ENCODE peak calls at places on chromosomes 5 and 9, in eight cellular contexts. One of them, this sample, is unnamed.

GRCh38 chr5:139651863-139652787 is 4.0 kb downstream of the CXXC5 start:
- DNase-seq in neural progenitor cell: peak
- DNase-seq in uterus: peak
- DNase-seq in nephron progenitor cell: peak
- DNase-seq in omental fat pad: no peak
- DNase-seq in GM13976: peak
- DNase-seq in vagina: no peak
- DNase-seq in transverse colon: peak
- DNase-seq in this sample: peak

GRCh38 chr9:65437724-65438123 is 152.7 kb upstream of the FOXD4L5 start:
- DNase-seq in neural progenitor cell: no peak
- DNase-seq in uterus: no peak
- DNase-seq in nephron progenitor cell: no peak
- DNase-seq in omental fat pad: no peak
- DNase-seq in GM13976: no peak
- DNase-seq in vagina: no peak
- DNase-seq in transverse colon: no peak
- DNase-seq in this sample: no peak

GRCh38 chr5:139843991-139844390 is 48.4 kb downstream of the PSD2 start:
- DNase-seq in neural progenitor cell: no peak
- DNase-seq in uterus: no peak
- DNase-seq in nephron progenitor cell: no peak
- DNase-seq in omental fat pad: no peak
- DNase-seq in GM13976: peak
- DNase-seq in vagina: no peak
- DNase-seq in transverse colon: no peak
- DNase-seq in this sample: peak

GRCh38 chr5:15833365-15833764 is 333.4 kb downstream of the FBXL7 start:
- DNase-seq in neural progenitor cell: no peak
- DNase-seq in uterus: no peak
- DNase-seq in nephron progenitor cell: no peak
- DNase-seq in omental fat pad: no peak
- DNase-seq in GM13976: no peak
- DNase-seq in vagina: no peak
- DNase-seq in transverse colon: no peak
- DNase-seq in this sample: no peak

GRCh38 chr5:132484386-132484715 is 6.2 kb downstream of the IRF1 start:
- DNase-seq in neural progenitor cell: no peak
- DNase-seq in uterus: peak
- DNase-seq in nephron progenitor cell: no peak
- DNase-seq in omental fat pad: no peak
- DNase-seq in GM13976: no peak
- DNase-seq in vagina: no peak
- DNase-seq in transverse colon: peak
- DNase-seq in this sample: no peak

GRCh38 chr5:24161559-24161958 is 483.2 kb downstream of the CDH10 start:
- DNase-seq in neural progenitor cell: no peak
- DNase-seq in uterus: no peak
- DNase-seq in nephron progenitor cell: no peak
- DNase-seq in omental fat pad: no peak
- DNase-seq in GM13976: no peak
- DNase-seq in vagina: no peak
- DNase-seq in transverse colon: no peak
- DNase-seq in this sample: no peak

GRCh38 chr5:1118738-1119137 is 6.9 kb upstream of the SLC12A7 start:
- DNase-seq in neural progenitor cell: no peak
- DNase-seq in uterus: peak
- DNase-seq in nephron progenitor cell: no peak
- DNase-seq in omental fat pad: no peak
- DNase-seq in GM13976: no peak
- DNase-seq in vagina: no peak
- DNase-seq in transverse colon: peak
- DNase-seq in this sample: no peak

GRCh38 chr5:65077653-65078052 is 308.9 kb downstream of the CWC27 start:
- DNase-seq in neural progenitor cell: no peak
- DNase-seq in uterus: no peak
- DNase-seq in nephron progenitor cell: no peak
- DNase-seq in omental fat pad: no peak
- DNase-seq in GM13976: no peak
- DNase-seq in vagina: no peak
- DNase-seq in transverse colon: no peak
- DNase-seq in this sample: no peak

GRCh38 chr5:32413466-32414263 is 30.9 kb downstream of the ZFR start:
- DNase-seq in neural progenitor cell: no peak
- DNase-seq in uterus: no peak
- DNase-seq in nephron progenitor cell: no peak
- DNase-seq in omental fat pad: no peak
- DNase-seq in GM13976: no peak
- DNase-seq in vagina: no peak
- DNase-seq in transverse colon: no peak
- DNase-seq in this sample: no peak

GRCh38 chr5:169712428-169712827 is 75.4 kb downstream of the DOCK2 start:
- DNase-seq in neural progenitor cell: no peak
- DNase-seq in uterus: no peak
- DNase-seq in nephron progenitor cell: no peak
- DNase-seq in omental fat pad: no peak
- DNase-seq in GM13976: no peak
- DNase-seq in vagina: no peak
- DNase-seq in transverse colon: no peak
- DNase-seq in this sample: no peak

GRCh38 chr5:157888814-157889532 is 30.0 kb upstream of the CLINT1 start:
- DNase-seq in neural progenitor cell: no peak
- DNase-seq in uterus: no peak
- DNase-seq in nephron progenitor cell: no peak
- DNase-seq in omental fat pad: no peak
- DNase-seq in GM13976: no peak
- DNase-seq in vagina: no peak
- DNase-seq in transverse colon: no peak
- DNase-seq in this sample: no peak

GRCh38 chr5:43556857-43557593 is at the start of gene PAIP1:
- DNase-seq in neural progenitor cell: peak
- DNase-seq in uterus: peak
- DNase-seq in nephron progenitor cell: peak
- DNase-seq in omental fat pad: peak
- DNase-seq in GM13976: peak
- DNase-seq in vagina: no peak
- DNase-seq in transverse colon: peak
- DNase-seq in this sample: peak
- TF ChIP-seq CTCF in neural progenitor cell: peak
- TF ChIP-seq CTCF in uterus: peak
- TF ChIP-seq CTCF in nephron progenitor cell: peak
- TF ChIP-seq CTCF in omental fat pad: no peak
- TF ChIP-seq CTCF in GM13976: peak
- TF ChIP-seq CTCF in vagina: no peak
- TF ChIP-seq CTCF in transverse colon: peak
- TF ChIP-seq CTCF in this sample: peak

GRCh38 chr9:121989010-121989409 is 104.1 kb downstream of the TTLL11 start:
- DNase-seq in neural progenitor cell: peak
- DNase-seq in uterus: no peak
- DNase-seq in nephron progenitor cell: no peak
- DNase-seq in omental fat pad: no peak
- DNase-seq in GM13976: no peak
- DNase-seq in vagina: no peak
- DNase-seq in transverse colon: no peak
- DNase-seq in this sample: no peak
- TF ChIP-seq CTCF in neural progenitor cell: peak
- TF ChIP-seq CTCF in uterus: no peak
- TF ChIP-seq CTCF in nephron progenitor cell: no peak
- TF ChIP-seq CTCF in omental fat pad: no peak
- TF ChIP-seq CTCF in GM13976: no peak
- TF ChIP-seq CTCF in vagina: no peak
- TF ChIP-seq CTCF in transverse colon: no peak
- TF ChIP-seq CTCF in this sample: no peak

GRCh38 chr5:81207009-81207408 is 26.1 kb upstream of the CKMT2 start:
- DNase-seq in neural progenitor cell: peak
- DNase-seq in uterus: no peak
- DNase-seq in nephron progenitor cell: no peak
- DNase-seq in omental fat pad: no peak
- DNase-seq in GM13976: no peak
- DNase-seq in vagina: no peak
- DNase-seq in transverse colon: no peak
- DNase-seq in this sample: no peak
- TF ChIP-seq CTCF in neural progenitor cell: peak
- TF ChIP-seq CTCF in uterus: no peak
- TF ChIP-seq CTCF in nephron progenitor cell: no peak
- TF ChIP-seq CTCF in omental fat pad: no peak
- TF ChIP-seq CTCF in GM13976: peak
- TF ChIP-seq CTCF in vagina: no peak
- TF ChIP-seq CTCF in transverse colon: no peak
- TF ChIP-seq CTCF in this sample: peak

GRCh38 chr9:119318371-119318770 is 50.9 kb downstream of the BRINP1 start:
- DNase-seq in neural progenitor cell: peak
- DNase-seq in uterus: no peak
- DNase-seq in nephron progenitor cell: no peak
- DNase-seq in omental fat pad: no peak
- DNase-seq in GM13976: no peak
- DNase-seq in vagina: no peak
- DNase-seq in transverse colon: no peak
- DNase-seq in this sample: no peak
- TF ChIP-seq CTCF in neural progenitor cell: peak
- TF ChIP-seq CTCF in uterus: no peak
- TF ChIP-seq CTCF in nephron progenitor cell: no peak
- TF ChIP-seq CTCF in omental fat pad: no peak
- TF ChIP-seq CTCF in GM13976: no peak
- TF ChIP-seq CTCF in vagina: no peak
- TF ChIP-seq CTCF in transverse colon: no peak
- TF ChIP-seq CTCF in this sample: no peak

GRCh38 chr5:127957183-127957582 is 126.4 kb upstream of the SLC12A2 start:
- DNase-seq in neural progenitor cell: no peak
- DNase-seq in uterus: peak
- DNase-seq in nephron progenitor cell: no peak
- DNase-seq in omental fat pad: no peak
- DNase-seq in GM13976: no peak
- DNase-seq in vagina: no peak
- DNase-seq in transverse colon: peak
- DNase-seq in this sample: no peak
- TF ChIP-seq CTCF in neural progenitor cell: no peak
- TF ChIP-seq CTCF in uterus: no peak
- TF ChIP-seq CTCF in nephron progenitor cell: no peak
- TF ChIP-seq CTCF in omental fat pad: no peak
- TF ChIP-seq CTCF in GM13976: no peak
- TF ChIP-seq CTCF in vagina: no peak
- TF ChIP-seq CTCF in transverse colon: no peak
- TF ChIP-seq CTCF in this sample: no peak

GRCh38 chr9:75027187-75028107 is 646 bp downstream of the CARNMT1 start:
- DNase-seq in neural progenitor cell: peak
- DNase-seq in uterus: peak
- DNase-seq in nephron progenitor cell: peak
- DNase-seq in omental fat pad: no peak
- DNase-seq in GM13976: peak
- DNase-seq in vagina: peak
- DNase-seq in transverse colon: peak
- DNase-seq in this sample: peak
- TF ChIP-seq CTCF in neural progenitor cell: no peak
- TF ChIP-seq CTCF in uterus: no peak
- TF ChIP-seq CTCF in nephron progenitor cell: no peak
- TF ChIP-seq CTCF in omental fat pad: no peak
- TF ChIP-seq CTCF in GM13976: peak
- TF ChIP-seq CTCF in vagina: no peak
- TF ChIP-seq CTCF in transverse colon: peak
- TF ChIP-seq CTCF in this sample: no peak

DNA sequence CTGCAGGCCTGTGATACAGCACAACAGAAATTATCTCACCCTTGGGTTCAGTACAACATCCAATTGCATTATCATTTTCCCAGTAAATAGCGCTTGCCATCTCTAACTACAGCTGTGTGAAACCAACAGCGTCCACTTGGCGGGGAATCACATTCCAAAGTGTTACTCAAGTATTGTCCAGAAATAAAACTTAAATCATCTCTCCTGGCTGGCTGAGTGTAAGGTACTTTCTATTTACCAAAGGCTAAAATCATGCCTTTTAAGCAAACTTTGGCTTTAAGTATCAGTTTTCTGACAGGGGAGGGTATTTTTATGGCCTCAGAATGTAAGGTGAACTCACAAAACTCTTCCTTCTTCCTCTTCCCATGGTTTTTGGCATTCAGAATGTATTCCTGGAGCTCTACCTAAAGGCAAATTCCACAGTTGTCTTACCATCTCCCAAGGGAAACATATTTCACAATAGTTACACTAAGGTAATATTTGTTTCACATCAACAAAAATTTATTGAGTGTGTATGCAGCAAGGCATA is 205.6 kb upstream of the MPDZ start:
- DNase-seq in neural progenitor cell: no peak
- DNase-seq in uterus: peak
- DNase-seq in nephron progenitor cell: no peak
- DNase-seq in omental fat pad: peak
- DNase-seq in GM13976: no peak
- DNase-seq in vagina: no peak
- DNase-seq in transverse colon: peak
- DNase-seq in this sample: no peak
- TF ChIP-seq CTCF in neural progenitor cell: no peak
- TF ChIP-seq CTCF in uterus: no peak
- TF ChIP-seq CTCF in nephron progenitor cell: no peak
- TF ChIP-seq CTCF in omental fat pad: no peak
- TF ChIP-seq CTCF in GM13976: no peak
- TF ChIP-seq CTCF in vagina: no peak
- TF ChIP-seq CTCF in transverse colon: no peak
- TF ChIP-seq CTCF in this sample: no peak

GRCh38 chr5:57324159-57324558 is 150.3 kb downstream of the GPBP1 start:
- DNase-seq in neural progenitor cell: no peak
- DNase-seq in uterus: no peak
- DNase-seq in nephron progenitor cell: no peak
- DNase-seq in omental fat pad: no peak
- DNase-seq in GM13976: no peak
- DNase-seq in vagina: no peak
- DNase-seq in transverse colon: no peak
- DNase-seq in this sample: no peak
- TF ChIP-seq CTCF in neural progenitor cell: no peak
- TF ChIP-seq CTCF in uterus: no peak
- TF ChIP-seq CTCF in nephron progenitor cell: no peak
- TF ChIP-seq CTCF in omental fat pad: no peak
- TF ChIP-seq CTCF in GM13976: no peak
- TF ChIP-seq CTCF in vagina: no peak
- TF ChIP-seq CTCF in transverse colon: no peak
- TF ChIP-seq CTCF in this sample: no peak

GRCh38 chr9:90901933-90902332 is 100.3 kb downstream of the SYK start:
- DNase-seq in neural progenitor cell: no peak
- DNase-seq in uterus: no peak
- DNase-seq in nephron progenitor cell: no peak
- DNase-seq in omental fat pad: no peak
- DNase-seq in GM13976: no peak
- DNase-seq in vagina: no peak
- DNase-seq in transverse colon: no peak
- DNase-seq in this sample: no peak

GRCh38 chr9:90898229-90898628 is 96.6 kb downstream of the SYK start:
- DNase-seq in neural progenitor cell: no peak
- DNase-seq in uterus: no peak
- DNase-seq in nephron progenitor cell: no peak
- DNase-seq in omental fat pad: no peak
- DNase-seq in GM13976: no peak
- DNase-seq in vagina: no peak
- DNase-seq in transverse colon: no peak
- DNase-seq in this sample: no peak

GRCh38 chr9:90903731-90904422 is 102.3 kb downstream of the SYK start:
- DNase-seq in neural progenitor cell: no peak
- DNase-seq in uterus: no peak
- DNase-seq in nephron progenitor cell: no peak
- DNase-seq in omental fat pad: no peak
- DNase-seq in GM13976: no peak
- DNase-seq in vagina: no peak
- DNase-seq in transverse colon: no peak
- DNase-seq in this sample: no peak

GRCh38 chr9:90899287-90899686 is 97.7 kb downstream of the SYK start:
- DNase-seq in neural progenitor cell: no peak
- DNase-seq in uterus: no peak
- DNase-seq in nephron progenitor cell: no peak
- DNase-seq in omental fat pad: no peak
- DNase-seq in GM13976: no peak
- DNase-seq in vagina: no peak
- DNase-seq in transverse colon: no peak
- DNase-seq in this sample: no peak

GRCh38 chr9:90900130-90900529 is 98.5 kb downstream of the SYK start:
- DNase-seq in neural progenitor cell: peak
- DNase-seq in uterus: no peak
- DNase-seq in nephron progenitor cell: no peak
- DNase-seq in omental fat pad: no peak
- DNase-seq in GM13976: no peak
- DNase-seq in vagina: no peak
- DNase-seq in transverse colon: no peak
- DNase-seq in this sample: no peak
- TF ChIP-seq CTCF in neural progenitor cell: peak
- TF ChIP-seq CTCF in uterus: no peak
- TF ChIP-seq CTCF in nephron progenitor cell: peak
- TF ChIP-seq CTCF in omental fat pad: no peak
- TF ChIP-seq CTCF in GM13976: no peak
- TF ChIP-seq CTCF in vagina: no peak
- TF ChIP-seq CTCF in transverse colon: no peak
- TF ChIP-seq CTCF in this sample: no peak